ENCODE peak calls at places on chromosomes 1 and 21, in five cellular contexts. B is iPS DF 6.9, N is OCI-LY7, O is HepG2, G is DND-41. A is an unnamed sample.
A peak's percentile ranks its signal among the peaks of the same experiment; 100 is the strongest.

GRCh38 chr1:52523376-52523775 is 29.5 kb downstream of the TUT4 start:
- DNase-seq in O (no peak), G (no peak), B (no peak), N (no peak), A (peak; percentile 13)

GRCh38 chr1:166628259-166628658 is 211.0 kb upstream of the POGK start:
- DNase-seq in N (no peak), G (no peak), B (no peak), O (no peak), A (no peak)

GRCh38 chr1:40299366-40300248 is 17.5 kb downstream of the COL9A2 start:
- DNase-seq in B (no peak), O (no peak), N (no peak), G (no peak), A (no peak)

GRCh38 chr1:198449727-198450433 is 90.6 kb downstream of the ATP6V1G3 start:
- DNase-seq in B (no peak), N (no peak), O (no peak), G (no peak), A (no peak)

GRCh38 chr1:41662656-41663437 is 178.4 kb upstream of the EDN2 start:
- DNase-seq in G (peak; percentile 77), B (no peak), N (no peak), O (no peak), A (peak; percentile 41)

GRCh38 chr1:234647758-234648157 is 37.8 kb upstream of the IRF2BP2 start:
- DNase-seq in B (no peak), N (no peak), G (no peak), O (no peak), A (no peak)

GRCh38 chr1:92504751-92505692 is 18.3 kb upstream of the GFI1 start:
- DNase-seq in B (no peak), O (peak; percentile 97), G (peak; percentile 35), N (no peak), A (no peak)

GRCh38 chr21:43316156-43316845 is 110.6 kb downstream of the SIK1 start:
- DNase-seq in N (no peak), B (no peak), O (no peak), G (no peak), A (no peak)

GRCh38 chr1:206035027-206035426 is 11.3 kb upstream of the CTSE start:
- DNase-seq in G (peak; percentile 18), B (no peak), N (peak; percentile 30), O (no peak), A (no peak)

GRCh38 chr1:47608296-47608875 is 170.5 kb downstream of the FOXD2 start:
- DNase-seq in G (no peak), N (no peak), O (no peak), B (no peak), A (peak; percentile 5)

GRCh38 chr1:23913212-23913880 is at the start of gene CNR2:
- DNase-seq in G (peak; percentile 14), B (no peak), N (peak; percentile 92), O (no peak), A (peak; percentile 48)

GRCh38 chr1:15343729-15344128 is 66.0 kb upstream of the EFHD2 start:
- DNase-seq in O (no peak), B (no peak), N (no peak), G (no peak), A (no peak)

GRCh38 chr1:157978547-157979403 is 14.7 kb upstream of the KIRREL1 start:
- DNase-seq in N (no peak), B (no peak), G (no peak), O (no peak), A (no peak)

GRCh38 chr21:29144736-29145353 is 14.4 kb downstream of the MAP3K7CL start:
- DNase-seq in B (no peak), O (no peak), G (no peak), N (no peak), A (no peak)

GRCh38 chr21:29145837-29146453 is 15.5 kb downstream of the MAP3K7CL start:
- DNase-seq in G (peak; percentile 12), N (no peak), O (no peak), B (no peak), A (no peak)

GRCh38 chr21:29146726-29147125 is 16.3 kb downstream of the MAP3K7CL start:
- DNase-seq in B (no peak), N (no peak), G (no peak), O (no peak), A (no peak)

GRCh38 chr21:29148535-29148934 is 18.1 kb downstream of the MAP3K7CL start:
- DNase-seq in N (no peak), B (no peak), O (no peak), G (peak; percentile 68), A (no peak)

DNA sequence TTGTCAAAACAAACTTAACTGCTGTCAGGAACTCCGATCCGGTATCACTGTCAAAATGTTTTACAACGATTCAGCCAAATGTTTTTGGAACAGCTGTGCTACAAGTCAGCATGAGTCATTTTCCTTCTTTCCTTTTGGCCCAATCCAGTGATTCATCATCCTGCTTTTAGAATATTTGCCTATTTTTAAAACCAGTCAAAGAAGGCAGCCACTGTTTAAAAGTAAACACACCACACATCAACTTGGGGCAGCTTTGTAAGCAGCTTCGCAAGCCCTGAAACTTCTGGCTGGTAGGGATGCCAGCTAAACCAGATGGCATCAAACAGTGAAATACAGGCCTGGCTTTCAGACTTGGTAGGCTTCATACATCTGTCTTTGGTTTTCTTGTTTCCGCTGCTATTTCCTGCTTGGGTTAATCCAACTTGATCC is 14.9 kb downstream of the MAP3K7CL start:
- DNase-seq in B (no peak), O (peak; percentile 6), N (no peak), G (peak; percentile 69), A (no peak)
- H3K4me3 ChIP-seq in B (no peak overlapping the region), O (no peak overlapping the region), N (no peak overlapping the region), G (peak overlapping the region; percentile 38), A (no peak overlapping the region)

GRCh38 chr1:236204043-236204442 is 61.7 kb downstream of the GPR137B start:
- DNase-seq in B (no peak), N (no peak), O (no peak), G (no peak), A (no peak)

GRCh38 chr1:236206548-236206947 is 64.2 kb downstream of the GPR137B start:
- DNase-seq in O (no peak), G (no peak), N (no peak), B (peak; percentile 27), A (no peak)

GRCh38 chr1:236204656-236205055 is 62.3 kb downstream of the GPR137B start:
- DNase-seq in G (no peak), O (no peak), N (no peak), B (no peak), A (no peak)

DNA sequence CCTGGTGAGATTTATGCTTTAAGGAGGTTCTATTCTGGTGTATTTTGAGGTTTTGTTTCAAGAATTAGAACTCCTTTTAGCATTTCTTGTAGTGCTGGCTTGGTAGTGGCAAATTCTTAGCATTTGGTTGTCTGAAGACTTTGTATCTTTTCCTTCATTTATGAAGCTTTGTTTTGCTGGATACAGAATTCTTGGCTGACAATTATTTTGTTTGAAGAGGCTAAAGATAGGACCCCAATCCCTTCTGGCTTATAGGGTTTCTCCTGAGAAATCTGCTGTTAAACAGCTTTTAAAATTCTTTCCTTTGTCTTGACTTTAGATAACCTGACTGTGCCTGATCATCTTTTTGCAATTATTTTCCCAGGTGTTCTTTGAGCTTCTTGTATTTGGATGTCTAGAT is 58.6 kb downstream of the GPR137B start:
- DNase-seq in B (no peak), G (no peak), N (no peak), O (no peak), A (no peak)
- H3K9me3 ChIP-seq in B (no peaks in the 10 kb centered on the region), G (peaks cover 11% of the 10 kb centered on the region), N (no peaks in the 10 kb centered on the region), O (no peaks in the 10 kb centered on the region), A (peaks cover 21% of the 10 kb centered on the region)

GRCh38 chr1:185497177-185497576 is 180.1 kb upstream of the IVNS1ABP start:
- DNase-seq in O (no peak), B (no peak), G (no peak), N (no peak), A (no peak)

GRCh38 chr1:185495898-185496297 is 178.9 kb upstream of the IVNS1ABP start:
- DNase-seq in O (no peak), B (no peak), N (no peak), G (no peak), A (no peak)

GRCh38 chr1:185499986-185500626 is 183.1 kb upstream of the IVNS1ABP start:
- DNase-seq in B (no peak), G (no peak), O (no peak), N (no peak), A (no peak)

DNA sequence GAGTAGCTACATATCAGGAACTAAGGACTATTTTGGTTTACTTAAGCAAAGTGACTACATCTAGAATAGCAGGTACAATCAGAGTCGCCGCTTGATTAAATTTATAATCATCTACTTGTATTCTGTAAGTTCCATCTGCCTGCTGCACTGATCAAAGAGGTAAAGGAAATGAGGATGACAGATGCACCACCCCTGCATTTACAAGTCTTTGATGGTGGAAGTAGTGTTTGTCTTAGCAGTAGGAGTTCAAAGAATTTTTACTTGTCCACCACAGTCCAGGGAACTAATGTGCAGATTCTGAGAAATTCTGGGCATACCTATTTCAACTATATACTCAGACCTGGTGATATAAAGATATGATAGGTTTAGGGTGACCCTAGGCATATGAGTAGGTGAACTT is 184.1 kb upstream of the IVNS1ABP start:
- DNase-seq in O (peak; percentile 35), B (no peak), N (no peak), G (no peak), A (no peak)
- H3K27ac ChIP-seq in O (no peak overlapping the region), B (no peak overlapping the region), N (no peak overlapping the region), G (no peak overlapping the region), A (no peak overlapping the region)

GRCh38 chr1:200037904-200038644 is 10.6 kb downstream of the NR5A2 start:
- DNase-seq in B (no peak), O (no peak), N (no peak), G (no peak), A (no peak)
- H3K4me3 ChIP-seq in B (peak overlapping the region; percentile 36), O (no peak overlapping the region), N (no peak overlapping the region), G (no peak overlapping the region), A (no peak overlapping the region)

DNA sequence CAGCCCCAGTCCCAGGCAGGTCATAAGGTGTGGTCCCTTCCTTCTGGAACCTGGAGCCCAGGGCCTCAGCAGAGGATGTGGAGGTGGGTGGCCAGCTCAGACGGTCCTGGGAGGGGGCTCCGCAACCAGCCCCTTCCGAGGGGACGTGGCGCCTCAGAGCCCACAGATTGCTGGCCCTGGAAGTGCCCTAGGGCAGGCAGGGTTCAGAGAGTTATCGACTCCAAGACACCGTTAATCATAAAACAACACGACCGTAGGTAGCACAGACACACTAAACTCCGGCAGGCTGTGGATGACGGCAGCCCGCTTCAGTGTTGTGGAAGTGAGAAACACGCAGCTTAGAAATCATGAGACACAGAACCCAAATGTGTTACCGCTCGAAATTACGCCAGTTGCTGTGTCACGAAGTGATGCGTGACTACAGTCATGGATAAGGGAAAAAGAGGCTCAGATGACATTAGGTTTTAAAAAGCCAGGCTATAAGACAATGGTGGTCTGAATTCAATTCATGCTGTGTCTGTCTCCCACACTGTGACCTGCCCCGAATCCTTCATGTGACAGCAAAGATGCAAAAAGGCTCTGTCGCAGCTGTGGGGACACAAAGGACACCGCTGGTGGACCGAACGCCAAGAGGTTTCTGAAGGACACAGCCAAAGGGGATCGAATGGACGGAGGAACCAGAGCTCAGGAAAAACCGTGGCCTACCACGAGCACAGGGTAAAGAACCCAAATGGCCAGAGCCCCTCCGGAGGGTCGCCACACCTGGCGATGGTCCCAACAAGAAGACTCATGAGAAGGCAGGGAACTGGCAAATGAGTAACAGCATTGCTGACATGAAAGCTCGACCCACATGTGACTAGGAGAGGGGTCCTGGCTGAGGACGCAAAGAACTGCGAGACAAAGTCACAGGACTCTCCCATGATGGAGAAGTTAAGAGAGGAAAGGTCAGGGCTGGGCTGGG is 1.7 kb upstream of the SUMO3 start:
- DNase-seq in G (no peak), B (no peak), O (no peak), N (no peak), A (no peak)
- H3K9me3 ChIP-seq in G (peaks cover 19% of the 10 kb centered on the region), B (peaks cover 4% of the 10 kb centered on the region), O (peaks cover 22% of the 10 kb centered on the region), N (peaks cover 15% of the 10 kb centered on the region), A (peaks cover 5% of the 10 kb centered on the region)

GRCh38 chr1:67632356-67632755 is 52.6 kb upstream of the GADD45A start:
- DNase-seq in N (no peak), O (no peak), B (no peak), G (no peak), A (no peak)
- H3K27ac ChIP-seq in N (no peak overlapping the region), O (no peak overlapping the region), B (no peak overlapping the region), G (no peak overlapping the region), A (no peak overlapping the region)